ENCODE peak calls at places on chromosomes 3 and 15, in six cellular contexts. N is neural crest cell; X is iPS-NIHi11; M is T-cell; Y is naive thymus-derived CD8-positive, alpha-beta T cell; L is sciatic nerve. Z is an unnamed sample.

GRCh38 chr3:14844386-14845170 is 25.8 kb downstream of the FGD5 start:
- DNase-seq in N (no peak), X (no peak), M (no peak), Y (no peak), L (no peak), Z (no peak)

GRCh38 chr15:80856809-80857377 is 77.7 kb downstream of the CEMIP start:
- DNase-seq in N (no peak), X (peak; percentile 79), M (no peak), Y (no peak), L (no peak), Z (no peak)

GRCh38 chr15:69782809-69783208 is 314.9 kb downstream of the TLE3 start:
- DNase-seq in N (no peak), X (no peak), M (peak; percentile 16), Y (peak; percentile 48), L (no peak), Z (no peak)

GRCh38 chr3:157290761-157291160 is 130.8 kb upstream of the CCNL1 start:
- DNase-seq in N (no peak), X (no peak), M (no peak), Y (no peak), L (no peak), Z (no peak)

GRCh38 chr3:99637381-99638111 is 848 bp upstream of the COL8A1 start:
- DNase-seq in N (peak; percentile 22), X (peak; percentile 11), M (no peak), Y (no peak), L (peak; percentile 67), Z (no peak)

GRCh38 chr15:95142441-95142840 is 911.1 kb downstream of the MCTP2 start:
- DNase-seq in N (no peak), X (no peak), M (no peak), Y (no peak), L (no peak), Z (no peak)

GRCh38 chr3:58414538-58415197 is 19.0 kb downstream of the PDHB start:
- DNase-seq in N (peak; percentile 53), X (peak; percentile 41), M (peak; percentile 13), Y (peak; percentile 48), L (no peak), Z (no peak)

GRCh38 chr3:160675566-160676124 is 1.3 kb upstream of the ARL14 start:
- DNase-seq in N (no peak), X (no peak), M (no peak), Y (no peak), L (no peak), Z (no peak)

GRCh38 chr3:100533176-100533575 is 40.8 kb downstream of the TMEM45A start:
- DNase-seq in N (no peak), X (no peak), M (no peak), Y (no peak), L (no peak), Z (no peak)

GRCh38 chr3:143306419-143306818 is 186.8 kb downstream of the CHST2 start:
- DNase-seq in N (no peak), X (no peak), M (no peak), Y (no peak), L (no peak), Z (no peak)

GRCh38 chr3:7669641-7670040 is 808.7 kb downstream of the GRM7 start:
- DNase-seq in N (no peak), X (no peak), M (no peak), Y (no peak), L (no peak), Z (no peak)

GRCh38 chr3:66317750-66318366 is 97.1 kb downstream of the SLC25A26 start:
- DNase-seq in N (no peak), X (no peak), M (no peak), Y (no peak), L (no peak), Z (no peak)

GRCh38 chr3:188361888-188362287 is 207.9 kb downstream of the LPP start:
- DNase-seq in N (no peak), X (no peak), M (no peak), Y (peak; percentile 21), L (no peak), Z (no peak)

GRCh38 chr3:197555281-197556261 is at the start of gene BDH1:
- DNase-seq in N (peak; percentile 36), X (peak; percentile 56), M (peak; percentile 26), Y (peak; percentile 44), L (no peak), Z (no peak)

GRCh38 chr3:170421147-170421641 is 2.5 kb downstream of the CLDN11 start:
- DNase-seq in N (no peak), X (no peak), M (no peak), Y (no peak), L (peak; percentile 68), Z (no peak)

GRCh38 chr15:31306426-31307269 is 20.0 kb upstream of the KLF13 start:
- DNase-seq in N (peak; percentile 77), X (peak; percentile 86), M (no peak), Y (no peak), L (peak; percentile 62), Z (peak; percentile 79)

GRCh38 chr3:138493804-138494606 is 59.6 kb downstream of the ESYT3 start:
- DNase-seq in N (no peak), X (no peak), M (no peak), Y (no peak), L (no peak), Z (no peak)

GRCh38 chr3:53744351-53744750 is 101.9 kb downstream of the CHDH start:
- DNase-seq in N (no peak), X (peak; percentile 75), M (no peak), Y (no peak), L (no peak), Z (no peak)

Z was measured in suprapubic skin.